ENCODE peak calls at places on chromosomes 16 and 17, in six cellular contexts. B, F, W, P, C and T are unnamed samples.

GRCh38 chr17:79919164-79919585 is 79.9 kb upstream of the CBX4 start:
- DNase-seq in P (no peak), W (peak), B (no peak), C (no peak), F (no peak), T (peak)

GRCh38 chr16:2019500-2019899 is at the start of gene NPW:
- DNase-seq in B (no peak), P (no peak), W (peak), F (no peak), C (no peak), T (peak)

GRCh38 chr17:72119963-72120877 is 600 bp upstream of the SOX9 start:
- DNase-seq in C (peak), P (no peak), W (peak), B (peak), F (no peak), T (peak)

GRCh38 chr16:49558451-49558850 is 184.8 kb downstream of the C16orf78 start:
- DNase-seq in B (no peak), C (no peak), P (no peak), W (no peak), F (no peak), T (no peak)

GRCh38 chr17:50630524-50631194 is 4.0 kb upstream of the ABCC3 start:
- DNase-seq in B (no peak), P (peak), F (peak), W (peak), C (peak), T (peak)

GRCh38 chr17:20120835-20121234 is 111.7 kb downstream of the SPECC1 start:
- DNase-seq in W (no peak), C (no peak), P (no peak), B (no peak), F (no peak), T (no peak)

GRCh38 chr16:7744546-7745294 is 412.1 kb downstream of the RBFOX1 start:
- DNase-seq in F (no peak), C (no peak), B (no peak), P (no peak), W (no peak), T (no peak)

GRCh38 chr16:72474511-72475123 is 302.7 kb upstream of the PMFBP1 start:
- DNase-seq in W (no peak), B (peak), C (no peak), P (no peak), F (no peak), T (no peak)

GRCh38 chr17:18139949-18140348 is 31.4 kb downstream of the MYO15A start:
- DNase-seq in C (no peak), W (no peak), P (no peak), F (no peak), B (no peak), T (peak)

GRCh38 chr17:64635647-64636305 is 26.3 kb downstream of the SMURF2 start:
- DNase-seq in F (no peak), P (no peak), B (peak), W (no peak), C (no peak), T (no peak)

GRCh38 chr17:41467546-41467945 is 360 bp upstream of the KRT32 start:
- DNase-seq in P (no peak), W (no peak), B (no peak), C (no peak), F (no peak), T (no peak)

GRCh38 chr16:90008708-90009145 is 10.5 kb downstream of the DBNDD1 start:
- DNase-seq in C (no peak), F (peak), B (no peak), W (no peak), P (no peak), T (no peak)

GRCh38 chr16:3259097-3259496 is 2.7 kb upstream of the MEFV start:
- DNase-seq in B (no peak), C (no peak), W (no peak), F (no peak), P (no peak), T (no peak)

GRCh38 chr17:4167786-4168185 is 24.8 kb downstream of the CYB5D2 start:
- DNase-seq in B (no peak), W (no peak), P (no peak), C (no peak), F (no peak), T (no peak)

GRCh38 chr16:63787014-63787413 is 1334.8 kb downstream of the CDH11 start:
- DNase-seq in F (no peak), P (no peak), B (no peak), W (no peak), C (no peak), T (no peak)

GRCh38 chr16:1631931-1632637 is 19.9 kb downstream of the CRAMP1 start:
- DNase-seq in W (no peak), F (no peak), B (no peak), C (no peak), P (no peak), T (no peak)

GRCh38 chr17:81641825-81642489 is 5.0 kb downstream of the TSPAN10 start:
- DNase-seq in F (no peak), C (no peak), B (peak), P (no peak), W (no peak), T (no peak)

GRCh38 chr16:67443299-67443698 is 12.4 kb downstream of the HSD11B2 start:
- DNase-seq in B (no peak), P (no peak), C (no peak), F (no peak), W (no peak), T (no peak)

GRCh38 chr17:58267347-58268324 is 13.1 kb downstream of the MPO start:
- DNase-seq in P (no peak), C (no peak), B (peak), W (no peak), F (no peak), T (no peak)

GRCh38 chr16:85385463-85386331 is 227.4 kb upstream of the GSE1 start:
- DNase-seq in C (no peak), B (peak), W (no peak), F (no peak), P (peak), T (no peak)

GRCh38 chr16:67415872-67416793 is at the start of gene ZDHHC1:
- DNase-seq in F (peak), P (no peak), C (peak), B (peak), W (peak), T (peak)